ENCODE peak calls at places on chromosome 13, in four cellular contexts. L is psoas muscle, Z is Caco-2, P is breast epithelium. W is an unnamed sample.
A peak's percentile ranks its signal among the peaks of the same experiment; 100 is the strongest.

GRCh38 chr13:100517135-100517534 is 71.5 kb downstream of the GGACT start:
- DNase-seq in Z (peak; percentile 57), P (no peak), L (no peak), W (no peak)

GRCh38 chr13:38090913-38091312 is 221.3 kb upstream of the TRPC4 start:
- DNase-seq in L (no peak), P (no peak), Z (no peak), W (no peak)

GRCh38 chr13:53161231-53161630 is 132.6 kb downstream of the OLFM4 start:
- DNase-seq in Z (no peak), P (no peak), L (no peak), W (no peak)

GRCh38 chr13:75850915-75851314 is 214.8 kb downstream of the LMO7 start:
- DNase-seq in Z (no peak), L (no peak), P (no peak), W (no peak)

GRCh38 chr13:38637576-38637975 is 49.3 kb upstream of the FREM2 start:
- DNase-seq in Z (peak; percentile 14), P (no peak), L (no peak), W (no peak)

GRCh38 chr13:104773775-104774174 is 1707.6 kb upstream of the SLC10A2 start:
- DNase-seq in Z (peak; percentile 23), P (no peak), L (no peak), W (peak; percentile 21)

GRCh38 chr13:91058066-91058465 is 289.4 kb upstream of the MIR17HG start:
- DNase-seq in P (no peak), L (no peak), Z (peak; percentile 48), W (no peak)

GRCh38 chr13:94739235-94739634 is 26.9 kb upstream of the SOX21 start:
- DNase-seq in Z (no peak), L (no peak), P (no peak), W (no peak)

GRCh38 chr13:26377038-26377437 is 123.1 kb downstream of the CDK8 start:
- DNase-seq in Z (peak; percentile 57), L (peak; percentile 17), P (no peak), W (no peak)

GRCh38 chr13:77751513-77752456 is 54.3 kb downstream of the SLAIN1 start:
- DNase-seq in P (no peak), L (no peak), Z (peak; percentile 54), W (no peak)

GRCh38 chr13:92804346-92804745 is 422.3 kb upstream of the GPC6 start:
- DNase-seq in P (no peak), Z (no peak), L (no peak), W (no peak)

GRCh38 chr13:96391606-96392005 is 301.7 kb downstream of the HS6ST3 start:
- DNase-seq in L (no peak), Z (no peak), P (no peak), W (no peak)

GRCh38 chr13:34364633-34365032 is 546.7 kb downstream of the RFC3 start:
- DNase-seq in Z (no peak), P (no peak), L (no peak), W (no peak)

GRCh38 chr13:76758257-76758656 is 127.9 kb downstream of the KCTD12 start:
- DNase-seq in Z (no peak), P (no peak), L (no peak), W (no peak)

GRCh38 chr13:110576070-110576394 is 14.5 kb upstream of the RAB20 start:
- DNase-seq in Z (no peak), L (no peak), P (no peak), W (no peak)

GRCh38 chr13:109666656-109667448 is 119.5 kb downstream of the IRS2 start:
- DNase-seq in P (no peak), L (no peak), Z (no peak), W (no peak)

GRCh38 chr13:108797354-108797753 is 167.9 kb downstream of the MYO16 start:
- DNase-seq in L (no peak), Z (no peak), P (no peak), W (no peak)

GRCh38 chr13:79637086-79637763 is 156.3 kb downstream of the NDFIP2 start:
- DNase-seq in L (peak; percentile 44), P (no peak), Z (no peak), W (peak; percentile 13)

GRCh38 chr13:79628463-79628862 is 147.5 kb downstream of the NDFIP2 start:
- DNase-seq in P (no peak), Z (no peak), L (no peak), W (no peak)

GRCh38 chr13:79626924-79627323 is 146.0 kb downstream of the NDFIP2 start:
- DNase-seq in L (no peak), Z (no peak), P (no peak), W (no peak)

GRCh38 chr13:79625517-79625916 is 144.6 kb downstream of the NDFIP2 start:
- DNase-seq in P (no peak), L (no peak), Z (no peak), W (no peak)

GRCh38 chr13:79631260-79631659 is 150.3 kb downstream of the NDFIP2 start:
- DNase-seq in Z (peak; percentile 16), L (no peak), P (no peak), W (peak; percentile 26)
- TF ChIP-seq CTCF in Z (no peak), L (peak; percentile 59), P (no peak), W (peak; percentile 23)

GRCh38 chr13:35693142-35693784 is 216.8 kb upstream of the MAB21L1 start:
- DNase-seq in P (no peak), L (no peak), Z (no peak), W (no peak)
- H3K4me3 ChIP-seq in P (no peak overlapping the region), L (no peak overlapping the region), Z (no peak overlapping the region), W (no peak overlapping the region)

DNA sequence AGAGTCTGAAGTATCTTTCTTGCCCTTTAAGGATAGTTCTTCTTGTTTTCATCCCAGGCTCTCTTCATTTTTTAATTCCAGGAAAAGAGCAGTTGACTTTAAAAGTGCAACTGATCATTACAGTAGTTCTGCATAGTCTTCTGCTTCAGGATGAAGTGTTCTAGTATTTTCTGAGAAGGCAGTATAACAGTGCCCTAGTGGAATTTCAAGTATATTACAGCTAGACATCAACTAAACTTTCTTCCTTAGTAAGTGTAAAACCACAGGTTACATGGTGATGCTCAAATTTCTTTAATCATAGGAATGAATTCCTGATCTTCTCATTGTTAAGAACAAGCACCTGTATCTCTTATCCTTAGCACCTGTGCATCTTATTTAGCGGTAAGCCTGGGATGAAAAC is 10.9 kb downstream of the NUFIP1 start:
- DNase-seq in P (no peak), L (no peak), Z (no peak), W (no peak)
- TF ChIP-seq CTCF in P (no peak), L (no peak), Z (no peak), W (no peak)

GRCh38 chr13:24233351-24233901 is 72.9 kb downstream of the SPATA13 start:
- DNase-seq in L (no peak), P (no peak), Z (no peak), W (no peak)
- H3K4me3 ChIP-seq in L (no peak overlapping the region), P (no peak overlapping the region), Z (no peak overlapping the region), W (no peak overlapping the region)

GRCh38 chr13:80577285-80577684 is 236.4 kb upstream of the SPRY2 start:
- DNase-seq in L (no peak), Z (no peak), P (no peak), W (no peak)
- TF ChIP-seq CTCF in L (no peak), Z (no peak), P (no peak), W (no peak)

GRCh38 chr13:98273824-98274786 is 97.0 kb upstream of the RNF113B start:
- DNase-seq in Z (no peak), L (no peak), P (no peak), W (no peak)
- H3K4me3 ChIP-seq in Z (no peak overlapping the region), L (no peak overlapping the region), P (no peak overlapping the region), W (no peak overlapping the region)

GRCh38 chr13:21913010-21913409 is 242.1 kb downstream of the FGF9 start:
- DNase-seq in L (no peak), P (no peak), Z (no peak), W (no peak)
- TF ChIP-seq CTCF in L (no peak), P (no peak), Z (no peak), W (peak; percentile 17)

GRCh38 chr13:46382224-46382623 is 4.8 kb downstream of the RUBCNL start:
- DNase-seq in L (no peak), P (no peak), Z (no peak), W (no peak)
- H3K4me3 ChIP-seq in L (no peak overlapping the region), P (no peak overlapping the region), Z (no peak overlapping the region), W (no peak overlapping the region)

GRCh38 chr13:56558698-56559320 is 581.9 kb upstream of the PRR20A start:
- DNase-seq in L (no peak), P (no peak), Z (no peak), W (no peak)

DNA sequence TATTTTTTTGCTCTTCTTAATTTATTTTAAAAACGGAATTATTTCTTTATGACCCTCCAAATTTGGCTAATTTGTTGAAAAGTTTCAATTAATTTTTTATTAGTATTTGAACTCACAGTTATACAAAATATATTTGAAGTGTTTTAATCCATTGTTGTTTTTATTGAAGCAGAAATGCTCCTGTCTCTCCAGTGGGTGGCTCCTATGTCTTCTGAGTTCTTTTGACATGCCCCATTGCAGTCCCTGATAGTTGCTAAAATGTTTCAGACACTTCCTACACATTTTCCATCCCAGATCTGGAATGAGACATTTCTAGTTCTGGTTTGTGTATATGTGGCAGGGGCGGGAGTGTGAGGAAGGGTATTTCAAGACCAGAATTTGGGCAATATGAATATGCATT is 579.4 kb upstream of the PRR20A start:
- DNase-seq in P (no peak), Z (peak; percentile 10), L (no peak), W (no peak)
- TF ChIP-seq CTCF in P (no peak), Z (no peak), L (no peak), W (peak; percentile 41)